ENCODE peak calls at places on chromosome 1, in ten cellular contexts. X is tibial artery; T is endothelial cell; Y is foreskin fibroblast; H is HFFc6; F is activated CD8-positive, alpha-beta T cell treated with anti-CD3 and anti-CD28 coated beads for 36 hours; G is GM12878; I is RWPE1; E is esophagus muscularis mucosa; P is left ventricle myocardium inferior. R is an unnamed sample.

GRCh38 chr1:94125551-94126514 is 4.9 kb upstream of the ABCA4 start:
- DNase-seq in X (no peak), T (no peak), Y (no peak), H (no peak), F (no peak), G (no peak), I (no peak), E (peak; percentile 60), P (no peak), R (no peak)

GRCh38 chr1:59013276-59013927 is 229.6 kb upstream of the JUN start:
- DNase-seq in X (peak; percentile 49), T (peak; percentile 5), Y (peak; percentile 72), H (peak; percentile 48), F (no peak), G (no peak), I (peak; percentile 27), E (no peak), P (peak; percentile 48), R (no peak)

GRCh38 chr1:225863167-225863566 is 19.0 kb downstream of the TMEM63A start:
- DNase-seq in X (no peak), T (no peak), Y (no peak), H (no peak), F (no peak), G (no peak), I (no peak), E (no peak), P (no peak), R (no peak)

GRCh38 chr1:17186216-17186894 is 18.6 kb upstream of the PADI1 start:
- DNase-seq in X (no peak), T (no peak), Y (no peak), H (no peak), F (no peak), G (no peak), I (no peak), E (no peak), P (no peak), R (no peak)

GRCh38 chr1:162774007-162774406 is 16.5 kb upstream of the HSD17B7 start:
- DNase-seq in X (no peak), T (no peak), Y (no peak), H (no peak), F (no peak), G (no peak), I (no peak), E (no peak), P (no peak), R (no peak)

GRCh38 chr1:68644521-68644920 is 147.6 kb upstream of the DEPDC1 start:
- DNase-seq in X (no peak), T (no peak), Y (no peak), H (no peak), F (no peak), G (no peak), I (no peak), E (no peak), P (no peak), R (no peak)

GRCh38 chr1:210687582-210688279 is 359.0 kb downstream of the HHAT start:
- DNase-seq in X (no peak), T (no peak), Y (no peak), H (peak; percentile 69), F (no peak), G (no peak), I (no peak), E (no peak), P (no peak), R (no peak)

GRCh38 chr1:100606438-100606837 is 68.5 kb downstream of the GPR88 start:
- DNase-seq in X (peak; percentile 41), T (peak; percentile 7), Y (peak; percentile 68), H (peak; percentile 59), F (peak; percentile 44), G (no peak), I (peak; percentile 10), E (no peak), P (peak; percentile 24), R (no peak)

GRCh38 chr1:117239467-117239866 is 28.7 kb upstream of the VTCN1 start:
- DNase-seq in X (no peak), T (no peak), Y (no peak), H (no peak), F (no peak), G (no peak), I (no peak), E (no peak), P (no peak), R (no peak)

GRCh38 chr1:53644909-53645689 is 93.9 kb downstream of the GLIS1 start:
- DNase-seq in X (peak; percentile 7), T (no peak), Y (peak; percentile 32), H (no peak), F (no peak), G (no peak), I (no peak), E (no peak), P (no peak), R (no peak)

DNA sequence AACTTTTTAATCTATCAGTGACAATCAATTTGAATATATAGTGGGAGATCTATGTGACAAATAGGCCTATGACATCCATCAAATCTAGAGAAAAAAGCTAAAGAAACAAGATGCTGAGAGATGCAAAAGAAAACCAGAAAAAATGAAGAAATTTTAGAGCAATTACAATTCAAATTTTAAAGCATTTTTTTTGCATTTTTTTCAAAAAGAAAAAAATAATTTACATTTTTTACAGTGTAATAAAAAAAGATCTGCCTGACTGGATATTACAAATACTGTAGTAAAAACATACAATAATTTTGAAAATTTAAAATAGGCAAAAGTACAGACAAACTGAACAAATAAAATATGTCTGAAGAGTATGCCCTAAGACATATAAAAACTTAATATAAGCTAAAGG is 14.4 kb downstream of the CD34 start:
- DNase-seq in X (no peak), T (no peak), Y (no peak), H (no peak), F (no peak), G (no peak), I (no peak), E (no peak), P (no peak), R (no peak)
- TF ChIP-seq CTCF in X (no peak), T (no peak), Y (no peak), H (no peak), F (no peak), G (no peak), I (no peak), E (no peak), P (no peak), R (no peak)

DNA sequence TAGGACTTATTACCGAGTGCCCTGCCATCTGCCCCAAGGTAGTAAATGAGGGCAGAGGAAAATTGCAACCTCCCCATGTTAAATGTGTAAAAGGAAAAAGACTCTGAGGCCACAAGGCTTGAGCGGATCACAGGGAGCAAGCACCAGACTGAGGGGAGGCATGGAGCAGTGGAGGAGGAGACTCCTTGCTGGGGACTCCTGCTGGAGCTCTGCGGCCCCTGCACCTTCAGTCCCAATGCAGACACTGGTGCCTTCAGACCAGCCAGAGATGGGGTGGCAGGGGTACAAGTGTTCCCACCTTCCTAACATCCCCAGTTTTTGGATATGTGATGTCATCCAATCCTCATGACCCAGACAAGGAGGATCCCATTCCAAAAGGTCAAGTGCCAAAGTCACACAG is 128.4 kb upstream of the NGF start:
- DNase-seq in X (no peak), T (peak; percentile 16), Y (no peak), H (no peak), F (no peak), G (no peak), I (no peak), E (no peak), P (no peak), R (no peak)
- TF ChIP-seq CTCF in X (no peak), T (no peak), Y (peak; percentile 31), H (peak; percentile 52), F (no peak), G (no peak), I (no peak), E (no peak), P (peak; percentile 11), R (no peak)

GRCh38 chr1:40691538-40692428 is at the start of gene NFYC:
- DNase-seq in X (peak; percentile 97), T (peak; percentile 97), Y (peak; percentile 99), H (peak; percentile 93), F (peak; percentile 98), G (peak; percentile 94), I (peak; percentile 97), E (peak; percentile 99), P (peak; percentile 96), R (peak; percentile 93)
- TF ChIP-seq CTCF in X (peak; percentile 12), T (no peak), Y (no peak), H (no peak), F (no peak), G (peak; percentile 10), I (no peak), E (peak; percentile 21), P (peak; percentile 23), R (no peak)

GRCh38 chr1:230770317-230770716 is 23.1 kb downstream of the CAPN9 start:
- DNase-seq in X (no peak), T (no peak), Y (no peak), H (no peak), F (no peak), G (no peak), I (no peak), E (no peak), P (no peak), R (no peak)

GRCh38 chr1:230766318-230766717 is 19.1 kb downstream of the CAPN9 start:
- DNase-seq in X (no peak), T (no peak), Y (no peak), H (no peak), F (no peak), G (no peak), I (no peak), E (no peak), P (no peak), R (no peak)

GRCh38 chr1:230771773-230772354 is 24.7 kb downstream of the CAPN9 start:
- DNase-seq in X (no peak), T (no peak), Y (no peak), H (no peak), F (no peak), G (no peak), I (peak; percentile 41), E (no peak), P (no peak), R (no peak)

GRCh38 chr1:230772457-230773395 is 25.5 kb downstream of the CAPN9 start:
- DNase-seq in X (peak; percentile 33), T (no peak), Y (peak; percentile 64), H (peak; percentile 66), F (no peak), G (no peak), I (peak; percentile 32), E (no peak), P (peak; percentile 57), R (no peak)

DNA sequence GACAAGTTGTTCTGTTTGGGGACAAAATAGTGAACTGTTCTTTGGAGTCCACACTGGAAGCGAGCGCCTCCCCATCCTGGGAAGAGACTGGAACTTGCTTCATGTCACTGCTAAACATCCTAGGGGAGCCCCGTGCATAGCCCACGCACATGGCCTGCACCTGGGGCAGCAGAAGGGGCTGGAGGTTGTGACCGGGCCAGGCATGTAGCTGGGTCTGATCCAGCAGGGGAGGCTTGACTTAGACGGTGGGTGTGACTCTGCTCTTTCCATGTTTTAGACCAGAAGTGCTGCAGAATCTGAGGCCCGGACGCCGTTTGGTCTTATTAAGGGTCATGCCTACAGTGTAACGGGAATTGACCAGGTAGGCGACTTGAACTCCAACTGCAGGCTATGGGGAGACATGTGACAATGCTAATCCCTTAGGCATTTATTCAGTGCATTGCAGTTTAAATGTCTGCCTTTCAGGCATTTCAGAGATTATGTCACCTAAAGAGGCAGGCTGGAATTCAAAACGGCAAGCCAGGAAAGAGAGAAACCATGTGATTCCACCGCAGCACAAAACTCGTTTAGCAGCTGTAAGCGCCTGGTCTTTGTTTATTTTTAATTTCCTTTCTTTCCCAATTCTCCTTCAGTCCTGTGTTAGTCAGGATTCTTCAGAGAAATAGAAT is 21.8 kb downstream of the CAPN9 start:
- DNase-seq in X (no peak), T (no peak), Y (peak; percentile 50), H (peak; percentile 72), F (no peak), G (no peak), I (no peak), E (no peak), P (no peak), R (no peak)
- TF ChIP-seq CTCF in X (no peak), T (no peak), Y (no peak), H (no peak), F (no peak), G (no peak), I (no peak), E (no peak), P (no peak), R (no peak)

R was measured in omental fat pad.